ENCODE peak calls at places on chromosome 9, in four cellular contexts. V, B, M and Z are unnamed samples.

GRCh38 chr9:107020040-107020530 is 157.1 kb downstream of the ZNF462 start:
- DNase-seq in B (no peak), M (no peak), V (no peak), Z (no peak)

GRCh38 chr9:69215774-69216482 is 41.9 kb downstream of the TJP2 start:
- DNase-seq in B (no peak), M (no peak), V (no peak), Z (no peak)

GRCh38 chr9:84139296-84140100 is 158.9 kb downstream of the RMI1 start:
- DNase-seq in B (peak; percentile 13), M (no peak), V (peak; percentile 76), Z (no peak)

GRCh38 chr9:127341152-127341551 is 55.8 kb upstream of the SLC2A8 start:
- DNase-seq in M (no peak), V (no peak), B (no peak), Z (no peak)

GRCh38 chr9:71285191-71285656 is 163.8 kb upstream of the TRPM3 start:
- DNase-seq in M (peak; percentile 24), B (peak; percentile 28), V (peak; percentile 77), Z (peak; percentile 1)

GRCh38 chr9:121862371-121862970 is 211.0 kb downstream of the DAB2IP start:
- DNase-seq in M (no peak), B (no peak), V (no peak), Z (peak; percentile 10)

GRCh38 chr9:117169089-117169488 is 245.8 kb downstream of the ASTN2 start:
- DNase-seq in V (no peak), B (no peak), M (no peak), Z (peak; percentile 49)

GRCh38 chr9:98935064-98935463 is 8.6 kb upstream of the COL15A1 start:
- DNase-seq in V (no peak), B (no peak), M (no peak), Z (no peak)

GRCh38 chr9:69044226-69045219 is 9.0 kb downstream of the FXN start:
- DNase-seq in V (no peak), B (no peak), M (no peak), Z (peak; percentile 19)

GRCh38 chr9:20139755-20140154 is 350.9 kb upstream of the SLC24A2 start:
- DNase-seq in V (no peak), M (no peak), B (no peak), Z (peak; percentile 47)

GRCh38 chr9:83701769-83702168 is 6.0 kb downstream of the UBQLN1 start:
- DNase-seq in M (no peak), V (no peak), B (no peak), Z (no peak)

GRCh38 chr9:73680831-73681230 is 529.2 kb downstream of the ANXA1 start:
- DNase-seq in M (no peak), V (peak; percentile 10), B (no peak), Z (no peak)

GRCh38 chr9:94002316-94003140 is 47.4 kb upstream of the BARX1 start:
- DNase-seq in B (no peak), V (peak; percentile 90), M (peak; percentile 56), Z (peak; percentile 63)

GRCh38 chr9:37151802-37152201 is 31.4 kb downstream of the ZCCHC7 start:
- DNase-seq in B (no peak), M (no peak), V (no peak), Z (no peak)

GRCh38 chr9:108903437-108904103 is 30.4 kb downstream of the ELP1 start:
- DNase-seq in M (no peak), V (no peak), B (no peak), Z (no peak)

GRCh38 chr9:134561427-134562145 is 80.0 kb upstream of the COL5A1 start:
- DNase-seq in V (no peak), B (no peak), M (no peak), Z (no peak)

GRCh38 chr9:14027114-14027812 is 286.7 kb downstream of the NFIB start:
- DNase-seq in B (no peak), V (peak; percentile 49), M (no peak), Z (peak; percentile 60)

GRCh38 chr9:114080773-114081440 is 2.8 kb upstream of the AMBP start:
- DNase-seq in M (no peak), V (no peak), B (no peak), Z (no peak)

GRCh38 chr9:10566853-10567252 is 45.9 kb downstream of the PTPRD start:
- DNase-seq in V (peak; percentile 80), B (no peak), M (no peak), Z (no peak)

GRCh38 chr9:98783518-98784226 is 12.7 kb downstream of the ANKS6 start:
- DNase-seq in B (no peak), M (no peak), V (no peak), Z (no peak)

GRCh38 chr9:114030364-114030763 is 47.7 kb downstream of the AMBP start:
- DNase-seq in V (no peak), M (no peak), B (no peak), Z (no peak)

GRCh38 chr9:128254855-128255759 is 20.7 kb downstream of the GOLGA2 start:
- DNase-seq in B (peak; percentile 45), M (peak; percentile 88), V (peak; percentile 6), Z (peak; percentile 32)